ENCODE peak calls at places on chromosome 14, in four cellular contexts. O is Right ventricle myocardium superior, G is KG1, F is endothelial cell. Q is an unnamed sample.

GRCh38 chr14:94769413-94770250 is at the start of gene GSC:
- DNase-seq in O (peak), G (no peak), F (peak), Q (peak)

GRCh38 chr14:35287481-35288013 is 4.6 kb upstream of the PSMA6 start:
- DNase-seq in O (no peak), G (no peak), F (no peak), Q (no peak)

GRCh38 chr14:104169005-104169764 is 30.8 kb downstream of the KIF26A start:
- DNase-seq in O (no peak), G (no peak), F (no peak), Q (no peak)

GRCh38 chr14:99561827-99562226 is 42.2 kb downstream of the CCDC85C start:
- DNase-seq in O (no peak), G (no peak), F (no peak), Q (no peak)

GRCh38 chr14:104953097-104953496 is 25.1 kb downstream of the AHNAK2 start:
- DNase-seq in O (no peak), G (no peak), F (no peak), Q (no peak)

GRCh38 chr14:74792249-74793039 is 29.3 kb downstream of the YLPM1 start:
- DNase-seq in O (no peak), G (no peak), F (peak), Q (no peak)

GRCh38 chr14:31371651-31372050 is 48.7 kb downstream of the HEATR5A start:
- DNase-seq in O (no peak), G (peak), F (no peak), Q (no peak)

GRCh38 chr14:75259946-75260545 is 18.6 kb upstream of the FOS start:
- DNase-seq in O (no peak), G (no peak), F (no peak), Q (no peak)

GRCh38 chr14:93081875-93082570 is 33.7 kb downstream of the ITPK1 start:
- DNase-seq in O (no peak), G (no peak), F (no peak), Q (no peak)

GRCh38 chr14:25009891-25010290 is 40.1 kb downstream of the STXBP6 start:
- DNase-seq in O (no peak), G (no peak), F (no peak), Q (no peak)

GRCh38 chr14:58243790-58244555 is 670 bp upstream of the PSMA3 start:
- DNase-seq in O (peak), G (peak), F (no peak), Q (no peak)

GRCh38 chr14:74392616-74393570 is 33.1 kb downstream of the SYNDIG1L start:
- DNase-seq in O (no peak), G (no peak), F (no peak), Q (no peak)

GRCh38 chr14:56422703-56423213 is 156.8 kb upstream of the TMEM260 start:
- DNase-seq in O (peak), G (no peak), F (peak), Q (peak)

GRCh38 chr14:67940476-67940875 is 120.9 kb downstream of the RAD51B start:
- DNase-seq in O (no peak), G (no peak), F (no peak), Q (no peak)

GRCh38 chr14:30330452-30330851 is 228.5 kb upstream of the G2E3 start:
- DNase-seq in O (no peak), G (no peak), F (no peak), Q (no peak)

GRCh38 chr14:86646688-86647687 is 1117.0 kb downstream of the FLRT2 start:
- DNase-seq in O (no peak), G (no peak), F (no peak), Q (no peak)

GRCh38 chr14:78048120-78048519 is 122.1 kb upstream of the NRXN3 start:
- DNase-seq in O (no peak), G (no peak), F (no peak), Q (no peak)

GRCh38 chr14:56989359-56989758 is 179.1 kb upstream of the OTX2 start:
- DNase-seq in O (no peak), G (no peak), F (no peak), Q (no peak)

GRCh38 chr14:73269729-73270651 is 32.7 kb downstream of the PAPLN start:
- DNase-seq in O (peak), G (no peak), F (peak), Q (no peak)

GRCh38 chr14:95703805-95704204 is 10.1 kb downstream of the TCL1A start:
- DNase-seq in O (no peak), G (no peak), F (no peak), Q (no peak)

GRCh38 chr14:102029956-102030355 is 56.9 kb downstream of the HSP90AA1 start:
- DNase-seq in O (no peak), G (no peak), F (no peak), Q (no peak)

GRCh38 chr14:43640718-43641267 is 866.3 kb downstream of the FSCB start:
- DNase-seq in O (no peak), G (no peak), F (no peak), Q (no peak)

GRCh38 chr14:87643005-87643404 is 350.0 kb downstream of the GALC start:
- DNase-seq in O (no peak), G (no peak), F (no peak), Q (no peak)

GRCh38 chr14:61690982-61691381 is 4.3 kb upstream of the HIF1A start:
- DNase-seq in O (no peak), G (no peak), F (no peak), Q (no peak)

GRCh38 chr14:72864712-72865365 is 29.1 kb downstream of the DPF3 start:
- DNase-seq in O (no peak), G (no peak), F (no peak), Q (no peak)

GRCh38 chr14:105447651-105448640 is 26.7 kb upstream of the CRIP2 start:
- DNase-seq in O (no peak), G (no peak), F (no peak), Q (no peak)

GRCh38 chr14:61527325-61528100 is 167.8 kb upstream of the HIF1A start:
- DNase-seq in O (no peak), G (no peak), F (no peak), Q (no peak)

GRCh38 chr14:102799684-102800562 is 22.7 kb downstream of the TRAF3 start:
- DNase-seq in O (no peak), G (no peak), F (no peak), Q (no peak)

GRCh38 chr14:68231832-68232642 is 412.5 kb downstream of the RAD51B start:
- DNase-seq in O (no peak), G (no peak), F (no peak), Q (no peak)

Q was measured in HEK293T.